ENCODE peak calls at places on chromosomes 7 and 10, in eight cellular contexts. One of them, this sample, is unnamed.

GRCh38 chr10:70890917-70891431 is 2.6 kb upstream of the PCBD1 start:
- DNase-seq in fibroblast of mammary gland: peak; percentile 38
- DNase-seq in neural progenitor cell: peak; percentile 48
- DNase-seq in cardiac muscle cell: peak; percentile 92
- DNase-seq in brain microvascular endothelial cell: no peak
- DNase-seq in thoracic aorta: no peak
- DNase-seq in mucosa of descending colon: no peak
- DNase-seq in GM06990: no peak
- DNase-seq in this sample: peak; percentile 68

GRCh38 chr7:87918740-87919139 is 15.3 kb upstream of the ADAM22 start:
- DNase-seq in mucosa of descending colon: no peak
- DNase-seq in brain microvascular endothelial cell: no peak
- DNase-seq in GM06990: no peak
- DNase-seq in neural progenitor cell: no peak
- DNase-seq in fibroblast of mammary gland: no peak
- DNase-seq in thoracic aorta: no peak
- DNase-seq in cardiac muscle cell: no peak
- DNase-seq in this sample: no peak

GRCh38 chr7:100889761-100890639 is 485 bp upstream of the UFSP1 start:
- DNase-seq in mucosa of descending colon: peak; percentile 97
- DNase-seq in fibroblast of mammary gland: peak; percentile 89
- DNase-seq in brain microvascular endothelial cell: peak; percentile 75
- DNase-seq in neural progenitor cell: peak; percentile 97
- DNase-seq in cardiac muscle cell: peak; percentile 95
- DNase-seq in thoracic aorta: peak; percentile 61
- DNase-seq in GM06990: peak; percentile 92
- DNase-seq in this sample: peak; percentile 90

GRCh38 chr10:106310596-106310995 is 853.9 kb downstream of the SORCS1 start:
- DNase-seq in brain microvascular endothelial cell: no peak
- DNase-seq in fibroblast of mammary gland: no peak
- DNase-seq in thoracic aorta: no peak
- DNase-seq in GM06990: no peak
- DNase-seq in neural progenitor cell: peak; percentile 67
- DNase-seq in mucosa of descending colon: no peak
- DNase-seq in cardiac muscle cell: no peak
- DNase-seq in this sample: no peak

GRCh38 chr7:155765458-155765857 is 46.8 kb downstream of the SHH start:
- DNase-seq in thoracic aorta: no peak
- DNase-seq in brain microvascular endothelial cell: no peak
- DNase-seq in GM06990: no peak
- DNase-seq in neural progenitor cell: no peak
- DNase-seq in cardiac muscle cell: no peak
- DNase-seq in mucosa of descending colon: no peak
- DNase-seq in fibroblast of mammary gland: no peak
- DNase-seq in this sample: no peak

GRCh38 chr7:604038-604883 is 84.6 kb upstream of the PDGFA start:
- DNase-seq in brain microvascular endothelial cell: peak; percentile 92
- DNase-seq in cardiac muscle cell: no peak
- DNase-seq in neural progenitor cell: no peak
- DNase-seq in GM06990: peak; percentile 92
- DNase-seq in thoracic aorta: peak; percentile 90
- DNase-seq in fibroblast of mammary gland: peak; percentile 10
- DNase-seq in mucosa of descending colon: peak; percentile 90
- DNase-seq in this sample: no peak

GRCh38 chr10:124829447-124830115 is 28.0 kb downstream of the ABRAXAS2 start:
- DNase-seq in fibroblast of mammary gland: no peak
- DNase-seq in neural progenitor cell: peak; percentile 28
- DNase-seq in thoracic aorta: no peak
- DNase-seq in brain microvascular endothelial cell: no peak
- DNase-seq in cardiac muscle cell: no peak
- DNase-seq in GM06990: no peak
- DNase-seq in mucosa of descending colon: no peak
- DNase-seq in this sample: no peak

GRCh38 chr7:923108-924041 is 31.1 kb downstream of the ADAP1 start:
- DNase-seq in GM06990: peak; percentile 83
- DNase-seq in cardiac muscle cell: peak; percentile 38
- DNase-seq in neural progenitor cell: no peak
- DNase-seq in fibroblast of mammary gland: no peak
- DNase-seq in mucosa of descending colon: peak; percentile 94
- DNase-seq in brain microvascular endothelial cell: peak; percentile 48
- DNase-seq in thoracic aorta: no peak
- DNase-seq in this sample: no peak

GRCh38 chr7:45709168-45710034 is 135.2 kb downstream of the ADCY1 start:
- DNase-seq in thoracic aorta: no peak
- DNase-seq in GM06990: no peak
- DNase-seq in fibroblast of mammary gland: peak; percentile 70
- DNase-seq in cardiac muscle cell: no peak
- DNase-seq in brain microvascular endothelial cell: no peak
- DNase-seq in mucosa of descending colon: no peak
- DNase-seq in neural progenitor cell: no peak
- DNase-seq in this sample: peak; percentile 42

GRCh38 chr7:26065652-26066051 is 86.3 kb upstream of the NFE2L3 start:
- DNase-seq in fibroblast of mammary gland: no peak
- DNase-seq in neural progenitor cell: no peak
- DNase-seq in brain microvascular endothelial cell: no peak
- DNase-seq in GM06990: no peak
- DNase-seq in mucosa of descending colon: no peak
- DNase-seq in cardiac muscle cell: no peak
- DNase-seq in thoracic aorta: no peak
- DNase-seq in this sample: no peak

GRCh38 chr7:26490631-26491624 is 199.3 kb downstream of the SNX10 start:
- DNase-seq in mucosa of descending colon: no peak
- DNase-seq in neural progenitor cell: peak; percentile 9
- DNase-seq in cardiac muscle cell: no peak
- DNase-seq in brain microvascular endothelial cell: no peak
- DNase-seq in GM06990: no peak
- DNase-seq in thoracic aorta: no peak
- DNase-seq in fibroblast of mammary gland: no peak
- DNase-seq in this sample: no peak

GRCh38 chr10:97961979-97962378 is 68.4 kb downstream of the CRTAC1 start:
- DNase-seq in neural progenitor cell: no peak
- DNase-seq in cardiac muscle cell: no peak
- DNase-seq in thoracic aorta: no peak
- DNase-seq in brain microvascular endothelial cell: no peak
- DNase-seq in GM06990: no peak
- DNase-seq in mucosa of descending colon: no peak
- DNase-seq in fibroblast of mammary gland: no peak
- DNase-seq in this sample: no peak

GRCh38 chr10:59623823-59624535 is 85.7 kb downstream of the SLC16A9 start:
- DNase-seq in GM06990: no peak
- DNase-seq in thoracic aorta: no peak
- DNase-seq in brain microvascular endothelial cell: no peak
- DNase-seq in neural progenitor cell: no peak
- DNase-seq in cardiac muscle cell: no peak
- DNase-seq in mucosa of descending colon: no peak
- DNase-seq in fibroblast of mammary gland: peak; percentile 41
- DNase-seq in this sample: peak; percentile 60

GRCh38 chr7:95509199-95509598 is 23.5 kb downstream of the ASB4 start:
- DNase-seq in GM06990: no peak
- DNase-seq in mucosa of descending colon: no peak
- DNase-seq in cardiac muscle cell: peak; percentile 52
- DNase-seq in neural progenitor cell: peak; percentile 97
- DNase-seq in brain microvascular endothelial cell: peak; percentile 82
- DNase-seq in thoracic aorta: no peak
- DNase-seq in fibroblast of mammary gland: peak; percentile 33
- DNase-seq in this sample: no peak

DNA sequence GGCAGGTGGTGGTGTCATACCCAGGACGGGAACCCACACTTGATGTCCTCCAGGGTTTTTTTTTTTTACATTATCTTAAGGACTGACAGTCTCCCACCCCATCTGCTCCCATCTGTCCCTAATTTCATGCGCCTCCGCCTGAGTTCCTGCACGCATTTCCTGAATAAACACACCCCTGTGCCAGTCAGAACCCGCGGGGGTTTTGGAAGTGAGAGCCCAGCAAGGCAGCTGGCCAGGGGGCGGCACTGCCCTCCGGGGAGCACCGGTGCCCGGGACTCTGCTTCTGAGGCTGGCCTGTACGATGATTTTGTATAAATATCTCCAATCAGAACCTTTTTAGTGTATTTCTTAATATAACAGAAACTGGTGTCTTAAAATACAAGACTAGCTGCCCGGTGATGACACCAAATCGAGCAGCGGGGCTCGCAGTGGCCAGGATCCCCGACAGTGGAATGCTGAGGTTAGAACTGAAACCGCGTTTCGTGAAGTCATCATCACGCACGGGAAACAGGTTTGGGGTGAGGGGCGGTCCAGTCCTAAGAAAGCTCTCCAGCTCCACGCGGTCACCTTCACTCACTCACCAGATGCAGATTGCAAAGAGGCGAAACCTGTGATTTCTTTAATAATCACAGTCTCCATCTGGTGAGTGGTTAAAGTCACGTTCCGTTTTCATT is 19.8 kb downstream of the BNIP3 start:
- DNase-seq in brain microvascular endothelial cell: no peak
- DNase-seq in mucosa of descending colon: no peak
- DNase-seq in thoracic aorta: no peak
- DNase-seq in fibroblast of mammary gland: peak; percentile 24
- DNase-seq in GM06990: no peak
- DNase-seq in cardiac muscle cell: no peak
- DNase-seq in neural progenitor cell: no peak
- DNase-seq in this sample: no peak
- H3K4me3 ChIP-seq in brain microvascular endothelial cell: no peak overlapping the region
- H3K4me3 ChIP-seq in mucosa of descending colon: no peak overlapping the region
- H3K4me3 ChIP-seq in thoracic aorta: no peak overlapping the region
- H3K4me3 ChIP-seq in fibroblast of mammary gland: no peak overlapping the region
- H3K4me3 ChIP-seq in GM06990: no peak overlapping the region
- H3K4me3 ChIP-seq in cardiac muscle cell: no peak overlapping the region
- H3K4me3 ChIP-seq in neural progenitor cell: no peak overlapping the region
- H3K4me3 ChIP-seq in this sample: no peak overlapping the region

GRCh38 chr10:55629792-55630490 is 731.1 kb downstream of the ZWINT start:
- DNase-seq in GM06990: no peak
- DNase-seq in cardiac muscle cell: peak; percentile 80
- DNase-seq in fibroblast of mammary gland: peak; percentile 24
- DNase-seq in thoracic aorta: no peak
- DNase-seq in neural progenitor cell: peak; percentile 75
- DNase-seq in mucosa of descending colon: no peak
- DNase-seq in brain microvascular endothelial cell: peak; percentile 24
- DNase-seq in this sample: no peak
- TF ChIP-seq CTCF in GM06990: no peak
- TF ChIP-seq CTCF in cardiac muscle cell: peak; percentile 60
- TF ChIP-seq CTCF in fibroblast of mammary gland: peak; percentile 43
- TF ChIP-seq CTCF in thoracic aorta: no peak
- TF ChIP-seq CTCF in neural progenitor cell: peak; percentile 82
- TF ChIP-seq CTCF in mucosa of descending colon: no peak
- TF ChIP-seq CTCF in brain microvascular endothelial cell: peak; percentile 88
- TF ChIP-seq CTCF in this sample: peak; percentile 27

DNA sequence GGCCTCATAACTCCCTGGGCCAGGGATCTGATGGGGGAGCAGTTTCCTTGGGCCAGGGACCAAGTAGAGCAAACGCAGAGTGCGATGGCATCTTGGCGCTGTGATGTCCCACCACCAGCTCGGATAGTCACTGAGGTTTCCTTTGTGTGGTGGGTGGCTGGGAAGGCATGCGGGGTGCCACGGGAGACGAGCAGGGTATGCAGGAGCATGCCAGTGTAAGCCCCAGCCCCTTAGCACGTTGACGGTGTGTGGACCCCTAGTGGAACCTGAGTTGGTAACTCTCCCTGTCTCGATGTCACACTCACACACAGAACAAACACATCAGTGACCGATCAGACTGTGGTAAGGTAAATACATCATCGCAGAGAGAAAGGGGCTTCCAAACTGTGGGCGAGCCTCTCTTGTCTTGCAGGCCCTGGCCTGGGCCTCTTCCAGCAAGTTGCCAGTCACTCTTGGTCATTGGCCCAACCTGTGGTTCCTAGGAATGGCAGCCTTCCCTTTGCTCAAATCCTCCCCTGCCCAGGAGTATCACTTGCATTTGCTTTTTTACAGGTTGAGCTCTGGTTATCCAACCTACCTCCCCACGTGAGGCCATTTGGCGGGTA is 231.6 kb upstream of the GPR26 start:
- DNase-seq in fibroblast of mammary gland: no peak
- DNase-seq in mucosa of descending colon: no peak
- DNase-seq in brain microvascular endothelial cell: no peak
- DNase-seq in thoracic aorta: no peak
- DNase-seq in neural progenitor cell: no peak
- DNase-seq in GM06990: no peak
- DNase-seq in cardiac muscle cell: no peak
- DNase-seq in this sample: no peak
- H3K4me3 ChIP-seq in fibroblast of mammary gland: no peak overlapping the region
- H3K4me3 ChIP-seq in mucosa of descending colon: no peak overlapping the region
- H3K4me3 ChIP-seq in brain microvascular endothelial cell: no peak overlapping the region
- H3K4me3 ChIP-seq in thoracic aorta: no peak overlapping the region
- H3K4me3 ChIP-seq in neural progenitor cell: no peak overlapping the region
- H3K4me3 ChIP-seq in GM06990: no peak overlapping the region
- H3K4me3 ChIP-seq in cardiac muscle cell: no peak overlapping the region
- H3K4me3 ChIP-seq in this sample: no peak overlapping the region

DNA sequence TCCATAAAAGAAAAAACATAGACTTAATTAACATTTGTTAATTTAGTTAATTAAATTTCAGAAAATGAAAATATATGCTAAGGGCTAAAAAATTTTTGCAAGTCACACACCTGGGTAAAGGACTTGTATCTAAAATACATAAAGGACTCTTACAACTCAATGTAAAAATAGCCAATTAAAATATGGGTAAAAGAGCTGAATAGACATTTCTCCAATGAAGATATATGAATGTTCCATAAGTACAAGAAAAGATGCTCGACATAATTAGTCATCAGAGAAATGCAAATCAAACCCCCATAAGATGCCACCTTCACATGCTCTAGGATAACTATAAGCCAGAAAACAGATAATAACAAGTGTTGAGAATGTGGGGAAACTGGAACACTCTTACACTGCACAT is 144.4 kb upstream of the NOBOX start:
- DNase-seq in neural progenitor cell: no peak
- DNase-seq in GM06990: no peak
- DNase-seq in mucosa of descending colon: no peak
- DNase-seq in fibroblast of mammary gland: no peak
- DNase-seq in brain microvascular endothelial cell: no peak
- DNase-seq in cardiac muscle cell: no peak
- DNase-seq in thoracic aorta: no peak
- DNase-seq in this sample: no peak
- TF ChIP-seq CTCF in neural progenitor cell: no peak
- TF ChIP-seq CTCF in GM06990: no peak
- TF ChIP-seq CTCF in mucosa of descending colon: no peak
- TF ChIP-seq CTCF in fibroblast of mammary gland: no peak
- TF ChIP-seq CTCF in brain microvascular endothelial cell: no peak
- TF ChIP-seq CTCF in cardiac muscle cell: no peak
- TF ChIP-seq CTCF in thoracic aorta: no peak
- TF ChIP-seq CTCF in this sample: no peak

GRCh38 chr7:65239324-65239706 is 134.3 kb upstream of the ZNF92 start:
- DNase-seq in cardiac muscle cell: no peak
- DNase-seq in neural progenitor cell: no peak
- DNase-seq in GM06990: no peak
- DNase-seq in mucosa of descending colon: no peak
- DNase-seq in fibroblast of mammary gland: no peak
- DNase-seq in thoracic aorta: no peak
- DNase-seq in brain microvascular endothelial cell: no peak
- DNase-seq in this sample: no peak

GRCh38 chr7:65235586-65235985 is 138.1 kb upstream of the ZNF92 start:
- DNase-seq in mucosa of descending colon: no peak
- DNase-seq in GM06990: no peak
- DNase-seq in brain microvascular endothelial cell: no peak
- DNase-seq in fibroblast of mammary gland: no peak
- DNase-seq in cardiac muscle cell: no peak
- DNase-seq in thoracic aorta: no peak
- DNase-seq in neural progenitor cell: no peak
- DNase-seq in this sample: no peak

GRCh38 chr7:65238785-65239184 is 134.9 kb upstream of the ZNF92 start:
- DNase-seq in neural progenitor cell: no peak
- DNase-seq in fibroblast of mammary gland: no peak
- DNase-seq in thoracic aorta: no peak
- DNase-seq in mucosa of descending colon: no peak
- DNase-seq in GM06990: no peak
- DNase-seq in cardiac muscle cell: no peak
- DNase-seq in brain microvascular endothelial cell: no peak
- DNase-seq in this sample: no peak

GRCh38 chr7:65239707-65240352 is 133.8 kb upstream of the ZNF92 start:
- DNase-seq in thoracic aorta: no peak
- DNase-seq in fibroblast of mammary gland: no peak
- DNase-seq in mucosa of descending colon: no peak
- DNase-seq in brain microvascular endothelial cell: peak; percentile 2
- DNase-seq in GM06990: no peak
- DNase-seq in cardiac muscle cell: peak; percentile 69
- DNase-seq in neural progenitor cell: peak; percentile 82
- DNase-seq in this sample: no peak
- H3K4me3 ChIP-seq in thoracic aorta: peak overlapping the region; percentile 69
- H3K4me3 ChIP-seq in fibroblast of mammary gland: peak overlapping the region; percentile 46
- H3K4me3 ChIP-seq in mucosa of descending colon: no peak overlapping the region
- H3K4me3 ChIP-seq in brain microvascular endothelial cell: peak overlapping the region; percentile 63
- H3K4me3 ChIP-seq in GM06990: peak overlapping the region; percentile 18
- H3K4me3 ChIP-seq in cardiac muscle cell: peak overlapping the region; percentile 32
- H3K4me3 ChIP-seq in neural progenitor cell: peak overlapping the region; percentile 74
- H3K4me3 ChIP-seq in this sample: peak overlapping the region; percentile 22

This sample was measured in fibroblast of the aortic adventitia.